ENCODE peak calls at places on chromosomes 13 and 19, in seven cellular contexts. One of them, this sample, is unnamed.

GRCh38 chr19:16405091-16405490 is 66.7 kb downstream of the EPS15L1 start:
- DNase-seq in EL: no peak
- DNase-seq in Daoy: no peak
- DNase-seq in HuH-7.5: no peak
- DNase-seq in activated effector memory CD4-positive, alpha-beta T cell treated with anti-CD3 and anti-CD28 coated beads, Interleukin-2, amount 50 U/mL, for 16 hours: no peak
- DNase-seq in CMK: no peak
- DNase-seq in central memory CD4-positive, alpha-beta T cell: no peak
- DNase-seq in this sample: no peak

GRCh38 chr19:29587518-29587986 is 18.5 kb upstream of the POP4 start:
- DNase-seq in Daoy: peak; percentile 96
- DNase-seq in CMK: no peak
- DNase-seq in central memory CD4-positive, alpha-beta T cell: peak; percentile 57
- DNase-seq in activated effector memory CD4-positive, alpha-beta T cell treated with anti-CD3 and anti-CD28 coated beads, Interleukin-2, amount 50 U/mL, for 16 hours: peak; percentile 83
- DNase-seq in EL: peak; percentile 77
- DNase-seq in HuH-7.5: no peak
- DNase-seq in this sample: peak; percentile 34

GRCh38 chr13:70841240-70842061 is 733.2 kb upstream of the KLHL1 start:
- DNase-seq in EL: no peak
- DNase-seq in HuH-7.5: no peak
- DNase-seq in activated effector memory CD4-positive, alpha-beta T cell treated with anti-CD3 and anti-CD28 coated beads, Interleukin-2, amount 50 U/mL, for 16 hours: no peak
- DNase-seq in Daoy: no peak
- DNase-seq in CMK: no peak
- DNase-seq in central memory CD4-positive, alpha-beta T cell: no peak
- DNase-seq in this sample: no peak

GRCh38 chr13:20782116-20782708 is 8.5 kb upstream of the EEF1AKMT1 start:
- DNase-seq in EL: no peak
- DNase-seq in CMK: no peak
- DNase-seq in central memory CD4-positive, alpha-beta T cell: no peak
- DNase-seq in HuH-7.5: no peak
- DNase-seq in activated effector memory CD4-positive, alpha-beta T cell treated with anti-CD3 and anti-CD28 coated beads, Interleukin-2, amount 50 U/mL, for 16 hours: no peak
- DNase-seq in Daoy: no peak
- DNase-seq in this sample: no peak

GRCh38 chr19:1081301-1082164 is 13.6 kb downstream of the POLR2E start:
- DNase-seq in central memory CD4-positive, alpha-beta T cell: no peak
- DNase-seq in Daoy: no peak
- DNase-seq in CMK: no peak
- DNase-seq in EL: no peak
- DNase-seq in activated effector memory CD4-positive, alpha-beta T cell treated with anti-CD3 and anti-CD28 coated beads, Interleukin-2, amount 50 U/mL, for 16 hours: no peak
- DNase-seq in HuH-7.5: no peak
- DNase-seq in this sample: no peak

GRCh38 chr13:100648354-100648753 is 26.2 kb downstream of the TMTC4 start:
- DNase-seq in HuH-7.5: no peak
- DNase-seq in CMK: no peak
- DNase-seq in central memory CD4-positive, alpha-beta T cell: no peak
- DNase-seq in Daoy: no peak
- DNase-seq in activated effector memory CD4-positive, alpha-beta T cell treated with anti-CD3 and anti-CD28 coated beads, Interleukin-2, amount 50 U/mL, for 16 hours: no peak
- DNase-seq in EL: no peak
- DNase-seq in this sample: no peak

GRCh38 chr19:11982526-11982925 is 17.7 kb downstream of the ZNF763 start:
- DNase-seq in EL: peak; percentile 53
- DNase-seq in HuH-7.5: no peak
- DNase-seq in CMK: no peak
- DNase-seq in Daoy: peak; percentile 24
- DNase-seq in central memory CD4-positive, alpha-beta T cell: no peak
- DNase-seq in activated effector memory CD4-positive, alpha-beta T cell treated with anti-CD3 and anti-CD28 coated beads, Interleukin-2, amount 50 U/mL, for 16 hours: no peak
- DNase-seq in this sample: peak; percentile 4

GRCh38 chr19:389246-389934 is 19.6 kb downstream of the C2CD4C start:
- DNase-seq in Daoy: no peak
- DNase-seq in central memory CD4-positive, alpha-beta T cell: no peak
- DNase-seq in EL: no peak
- DNase-seq in HuH-7.5: no peak
- DNase-seq in CMK: no peak
- DNase-seq in activated effector memory CD4-positive, alpha-beta T cell treated with anti-CD3 and anti-CD28 coated beads, Interleukin-2, amount 50 U/mL, for 16 hours: peak; percentile 46
- DNase-seq in this sample: no peak

GRCh38 chr19:7874080-7874856 is at the start of gene PRR36:
- DNase-seq in CMK: no peak
- DNase-seq in HuH-7.5: no peak
- DNase-seq in central memory CD4-positive, alpha-beta T cell: no peak
- DNase-seq in activated effector memory CD4-positive, alpha-beta T cell treated with anti-CD3 and anti-CD28 coated beads, Interleukin-2, amount 50 U/mL, for 16 hours: no peak
- DNase-seq in EL: peak; percentile 18
- DNase-seq in Daoy: peak; percentile 74
- DNase-seq in this sample: no peak

GRCh38 chr19:6530385-6531162 is at the start of gene TNFSF9:
- DNase-seq in activated effector memory CD4-positive, alpha-beta T cell treated with anti-CD3 and anti-CD28 coated beads, Interleukin-2, amount 50 U/mL, for 16 hours: peak; percentile 94
- DNase-seq in EL: peak; percentile 89
- DNase-seq in CMK: no peak
- DNase-seq in HuH-7.5: peak; percentile 97
- DNase-seq in central memory CD4-positive, alpha-beta T cell: peak; percentile 63
- DNase-seq in Daoy: peak; percentile 95
- DNase-seq in this sample: peak; percentile 85

GRCh38 chr13:19959141-19959830 is 759 bp downstream of the ZMYM2 start:
- DNase-seq in Daoy: peak; percentile 51
- DNase-seq in EL: peak; percentile 52
- DNase-seq in activated effector memory CD4-positive, alpha-beta T cell treated with anti-CD3 and anti-CD28 coated beads, Interleukin-2, amount 50 U/mL, for 16 hours: peak; percentile 90
- DNase-seq in central memory CD4-positive, alpha-beta T cell: peak; percentile 69
- DNase-seq in HuH-7.5: peak; percentile 25
- DNase-seq in CMK: no peak
- DNase-seq in this sample: peak; percentile 38

GRCh38 chr19:39817888-39818561 is 15.9 kb downstream of the DYRK1B start:
- DNase-seq in central memory CD4-positive, alpha-beta T cell: no peak
- DNase-seq in Daoy: no peak
- DNase-seq in activated effector memory CD4-positive, alpha-beta T cell treated with anti-CD3 and anti-CD28 coated beads, Interleukin-2, amount 50 U/mL, for 16 hours: peak; percentile 37
- DNase-seq in CMK: no peak
- DNase-seq in EL: no peak
- DNase-seq in HuH-7.5: no peak
- DNase-seq in this sample: no peak

GRCh38 chr13:45367995-45368394 is 27.0 kb upstream of the TPT1 start:
- DNase-seq in central memory CD4-positive, alpha-beta T cell: no peak
- DNase-seq in activated effector memory CD4-positive, alpha-beta T cell treated with anti-CD3 and anti-CD28 coated beads, Interleukin-2, amount 50 U/mL, for 16 hours: no peak
- DNase-seq in Daoy: peak; percentile 12
- DNase-seq in HuH-7.5: no peak
- DNase-seq in CMK: no peak
- DNase-seq in EL: no peak
- DNase-seq in this sample: no peak

GRCh38 chr19:41912899-41913475 is 15.3 kb downstream of the ERFL start:
- DNase-seq in Daoy: no peak
- DNase-seq in central memory CD4-positive, alpha-beta T cell: no peak
- DNase-seq in CMK: no peak
- DNase-seq in HuH-7.5: no peak
- DNase-seq in activated effector memory CD4-positive, alpha-beta T cell treated with anti-CD3 and anti-CD28 coated beads, Interleukin-2, amount 50 U/mL, for 16 hours: no peak
- DNase-seq in EL: no peak
- DNase-seq in this sample: no peak

GRCh38 chr13:47337781-47338507 is 441.1 kb upstream of the HTR2A start:
- DNase-seq in activated effector memory CD4-positive, alpha-beta T cell treated with anti-CD3 and anti-CD28 coated beads, Interleukin-2, amount 50 U/mL, for 16 hours: no peak
- DNase-seq in Daoy: peak; percentile 29
- DNase-seq in HuH-7.5: no peak
- DNase-seq in EL: peak; percentile 62
- DNase-seq in CMK: no peak
- DNase-seq in central memory CD4-positive, alpha-beta T cell: no peak
- DNase-seq in this sample: peak; percentile 96

GRCh38 chr19:2957160-2957559 is 12.4 kb upstream of the ZNF77 start:
- DNase-seq in central memory CD4-positive, alpha-beta T cell: no peak
- DNase-seq in activated effector memory CD4-positive, alpha-beta T cell treated with anti-CD3 and anti-CD28 coated beads, Interleukin-2, amount 50 U/mL, for 16 hours: no peak
- DNase-seq in CMK: no peak
- DNase-seq in HuH-7.5: no peak
- DNase-seq in Daoy: no peak
- DNase-seq in EL: no peak
- DNase-seq in this sample: no peak

GRCh38 chr13:45456196-45456972 is 8.4 kb upstream of the COG3 start:
- DNase-seq in central memory CD4-positive, alpha-beta T cell: no peak
- DNase-seq in Daoy: peak; percentile 7
- DNase-seq in HuH-7.5: no peak
- DNase-seq in activated effector memory CD4-positive, alpha-beta T cell treated with anti-CD3 and anti-CD28 coated beads, Interleukin-2, amount 50 U/mL, for 16 hours: no peak
- DNase-seq in CMK: no peak
- DNase-seq in EL: peak; percentile 55
- DNase-seq in this sample: peak; percentile 22

GRCh38 chr13:45490068-45490467 is 25.3 kb downstream of the COG3 start:
- DNase-seq in activated effector memory CD4-positive, alpha-beta T cell treated with anti-CD3 and anti-CD28 coated beads, Interleukin-2, amount 50 U/mL, for 16 hours: no peak
- DNase-seq in EL: no peak
- DNase-seq in central memory CD4-positive, alpha-beta T cell: peak; percentile 30
- DNase-seq in CMK: no peak
- DNase-seq in Daoy: no peak
- DNase-seq in HuH-7.5: no peak
- DNase-seq in this sample: no peak

GRCh38 chr19:11096210-11096841 is 7.1 kb downstream of the LDLR start:
- DNase-seq in HuH-7.5: no peak
- DNase-seq in activated effector memory CD4-positive, alpha-beta T cell treated with anti-CD3 and anti-CD28 coated beads, Interleukin-2, amount 50 U/mL, for 16 hours: peak; percentile 78
- DNase-seq in Daoy: peak; percentile 90
- DNase-seq in central memory CD4-positive, alpha-beta T cell: peak; percentile 28
- DNase-seq in CMK: no peak
- DNase-seq in EL: peak; percentile 52
- DNase-seq in this sample: peak; percentile 57

GRCh38 chr19:42474743-42475142 is 32.0 kb upstream of the CXCL17 start:
- DNase-seq in CMK: no peak
- DNase-seq in EL: no peak
- DNase-seq in activated effector memory CD4-positive, alpha-beta T cell treated with anti-CD3 and anti-CD28 coated beads, Interleukin-2, amount 50 U/mL, for 16 hours: no peak
- DNase-seq in Daoy: no peak
- DNase-seq in central memory CD4-positive, alpha-beta T cell: no peak
- DNase-seq in HuH-7.5: no peak
- DNase-seq in this sample: no peak

GRCh38 chr13:72221276-72221962 is 354.4 kb upstream of the DACH1 start:
- DNase-seq in activated effector memory CD4-positive, alpha-beta T cell treated with anti-CD3 and anti-CD28 coated beads, Interleukin-2, amount 50 U/mL, for 16 hours: no peak
- DNase-seq in HuH-7.5: peak; percentile 5
- DNase-seq in EL: peak; percentile 47
- DNase-seq in Daoy: no peak
- DNase-seq in CMK: no peak
- DNase-seq in central memory CD4-positive, alpha-beta T cell: no peak
- DNase-seq in this sample: no peak

GRCh38 chr19:1107655-1108261 is 4.0 kb downstream of the GPX4 start:
- DNase-seq in CMK: no peak
- DNase-seq in HuH-7.5: no peak
- DNase-seq in central memory CD4-positive, alpha-beta T cell: no peak
- DNase-seq in activated effector memory CD4-positive, alpha-beta T cell treated with anti-CD3 and anti-CD28 coated beads, Interleukin-2, amount 50 U/mL, for 16 hours: no peak
- DNase-seq in EL: no peak
- DNase-seq in Daoy: no peak
- DNase-seq in this sample: no peak

GRCh38 chr19:51702754-51703654 is 9.9 kb downstream of the SPACA6 start:
- DNase-seq in central memory CD4-positive, alpha-beta T cell: no peak
- DNase-seq in CMK: no peak
- DNase-seq in EL: no peak
- DNase-seq in Daoy: no peak
- DNase-seq in activated effector memory CD4-positive, alpha-beta T cell treated with anti-CD3 and anti-CD28 coated beads, Interleukin-2, amount 50 U/mL, for 16 hours: no peak
- DNase-seq in HuH-7.5: no peak
- DNase-seq in this sample: no peak

GRCh38 chr19:38335949-38336637 is 463 bp downstream of the CATSPERG start:
- DNase-seq in central memory CD4-positive, alpha-beta T cell: peak; percentile 92
- DNase-seq in Daoy: peak; percentile 98
- DNase-seq in activated effector memory CD4-positive, alpha-beta T cell treated with anti-CD3 and anti-CD28 coated beads, Interleukin-2, amount 50 U/mL, for 16 hours: peak; percentile 98
- DNase-seq in CMK: peak; percentile 92
- DNase-seq in HuH-7.5: peak; percentile 93
- DNase-seq in EL: peak; percentile 98
- DNase-seq in this sample: peak; percentile 93

GRCh38 chr19:58317481-58318072 is 9.2 kb upstream of the ZSCAN22 start:
- DNase-seq in HuH-7.5: no peak
- DNase-seq in central memory CD4-positive, alpha-beta T cell: no peak
- DNase-seq in CMK: no peak
- DNase-seq in Daoy: peak; percentile 50
- DNase-seq in activated effector memory CD4-positive, alpha-beta T cell treated with anti-CD3 and anti-CD28 coated beads, Interleukin-2, amount 50 U/mL, for 16 hours: no peak
- DNase-seq in EL: peak; percentile 21
- DNase-seq in this sample: peak; percentile 11

GRCh38 chr13:97254809-97255208 is 32.7 kb downstream of the MBNL2 start:
- DNase-seq in Daoy: peak; percentile 85
- DNase-seq in HuH-7.5: no peak
- DNase-seq in activated effector memory CD4-positive, alpha-beta T cell treated with anti-CD3 and anti-CD28 coated beads, Interleukin-2, amount 50 U/mL, for 16 hours: no peak
- DNase-seq in EL: peak; percentile 77
- DNase-seq in central memory CD4-positive, alpha-beta T cell: no peak
- DNase-seq in CMK: no peak
- DNase-seq in this sample: no peak

GRCh38 chr19:18053571-18054219 is 33.0 kb downstream of the IL12RB1 start:
- DNase-seq in central memory CD4-positive, alpha-beta T cell: no peak
- DNase-seq in EL: peak; percentile 54
- DNase-seq in CMK: no peak
- DNase-seq in Daoy: peak; percentile 26
- DNase-seq in activated effector memory CD4-positive, alpha-beta T cell treated with anti-CD3 and anti-CD28 coated beads, Interleukin-2, amount 50 U/mL, for 16 hours: no peak
- DNase-seq in HuH-7.5: no peak
- DNase-seq in this sample: no peak

GRCh38 chr13:21676611-21677021 is 5.7 kb downstream of the FGF9 start:
- DNase-seq in CMK: no peak
- DNase-seq in central memory CD4-positive, alpha-beta T cell: no peak
- DNase-seq in EL: no peak
- DNase-seq in activated effector memory CD4-positive, alpha-beta T cell treated with anti-CD3 and anti-CD28 coated beads, Interleukin-2, amount 50 U/mL, for 16 hours: no peak
- DNase-seq in HuH-7.5: peak; percentile 21
- DNase-seq in Daoy: peak; percentile 54
- DNase-seq in this sample: no peak

GRCh38 chr19:2164020-2164988 is 571 bp downstream of the DOT1L start:
- DNase-seq in CMK: no peak
- DNase-seq in central memory CD4-positive, alpha-beta T cell: peak; percentile 31
- DNase-seq in activated effector memory CD4-positive, alpha-beta T cell treated with anti-CD3 and anti-CD28 coated beads, Interleukin-2, amount 50 U/mL, for 16 hours: peak; percentile 78
- DNase-seq in EL: peak; percentile 25
- DNase-seq in Daoy: peak; percentile 48
- DNase-seq in HuH-7.5: peak; percentile 73
- DNase-seq in this sample: no peak

GRCh38 chr13:67230774-67231480 is 791 bp upstream of the PCDH9 start:
- DNase-seq in CMK: peak; percentile 18
- DNase-seq in EL: peak; percentile 65
- DNase-seq in HuH-7.5: peak; percentile 39
- DNase-seq in central memory CD4-positive, alpha-beta T cell: peak; percentile 12
- DNase-seq in activated effector memory CD4-positive, alpha-beta T cell treated with anti-CD3 and anti-CD28 coated beads, Interleukin-2, amount 50 U/mL, for 16 hours: peak; percentile 67
- DNase-seq in Daoy: peak; percentile 42
- DNase-seq in this sample: peak; percentile 48

GRCh38 chr19:2016041-2016807 is 710 bp upstream of the BTBD2 start:
- DNase-seq in CMK: peak; percentile 74
- DNase-seq in central memory CD4-positive, alpha-beta T cell: peak; percentile 41
- DNase-seq in Daoy: peak; percentile 76
- DNase-seq in HuH-7.5: peak; percentile 82
- DNase-seq in EL: peak; percentile 83
- DNase-seq in activated effector memory CD4-positive, alpha-beta T cell treated with anti-CD3 and anti-CD28 coated beads, Interleukin-2, amount 50 U/mL, for 16 hours: peak; percentile 77
- DNase-seq in this sample: peak; percentile 40

GRCh38 chr19:9159891-9160290 is 18.9 kb upstream of the OR7D2 start:
- DNase-seq in HuH-7.5: no peak
- DNase-seq in CMK: no peak
- DNase-seq in Daoy: no peak
- DNase-seq in central memory CD4-positive, alpha-beta T cell: no peak
- DNase-seq in activated effector memory CD4-positive, alpha-beta T cell treated with anti-CD3 and anti-CD28 coated beads, Interleukin-2, amount 50 U/mL, for 16 hours: no peak
- DNase-seq in EL: no peak
- DNase-seq in this sample: no peak

GRCh38 chr13:33322474-33322827 is 36.9 kb upstream of the STARD13 start:
- DNase-seq in Daoy: no peak
- DNase-seq in CMK: no peak
- DNase-seq in activated effector memory CD4-positive, alpha-beta T cell treated with anti-CD3 and anti-CD28 coated beads, Interleukin-2, amount 50 U/mL, for 16 hours: no peak
- DNase-seq in EL: peak; percentile 85
- DNase-seq in central memory CD4-positive, alpha-beta T cell: no peak
- DNase-seq in HuH-7.5: no peak
- DNase-seq in this sample: peak; percentile 67

GRCh38 chr13:94646904-94647303 is 45.2 kb downstream of the GPR180 start:
- DNase-seq in activated effector memory CD4-positive, alpha-beta T cell treated with anti-CD3 and anti-CD28 coated beads, Interleukin-2, amount 50 U/mL, for 16 hours: no peak
- DNase-seq in CMK: no peak
- DNase-seq in Daoy: no peak
- DNase-seq in HuH-7.5: no peak
- DNase-seq in central memory CD4-positive, alpha-beta T cell: no peak
- DNase-seq in EL: no peak
- DNase-seq in this sample: no peak

GRCh38 chr19:43439183-43440063 is 24.7 kb downstream of the TEX101 start:
- DNase-seq in central memory CD4-positive, alpha-beta T cell: peak; percentile 86
- DNase-seq in Daoy: peak; percentile 65
- DNase-seq in CMK: no peak
- DNase-seq in activated effector memory CD4-positive, alpha-beta T cell treated with anti-CD3 and anti-CD28 coated beads, Interleukin-2, amount 50 U/mL, for 16 hours: peak; percentile 67
- DNase-seq in EL: peak; percentile 56
- DNase-seq in HuH-7.5: no peak
- DNase-seq in this sample: no peak

GRCh38 chr13:79492313-79492798 is 11.4 kb downstream of the NDFIP2 start:
- DNase-seq in CMK: no peak
- DNase-seq in central memory CD4-positive, alpha-beta T cell: no peak
- DNase-seq in EL: peak; percentile 40
- DNase-seq in Daoy: no peak
- DNase-seq in activated effector memory CD4-positive, alpha-beta T cell treated with anti-CD3 and anti-CD28 coated beads, Interleukin-2, amount 50 U/mL, for 16 hours: no peak
- DNase-seq in HuH-7.5: no peak
- DNase-seq in this sample: peak; percentile 46

GRCh38 chr13:19153782-19154450 is 27.7 kb downstream of the TUBA3C start:
- DNase-seq in Daoy: no peak
- DNase-seq in activated effector memory CD4-positive, alpha-beta T cell treated with anti-CD3 and anti-CD28 coated beads, Interleukin-2, amount 50 U/mL, for 16 hours: no peak
- DNase-seq in central memory CD4-positive, alpha-beta T cell: no peak
- DNase-seq in EL: no peak
- DNase-seq in CMK: peak; percentile 1
- DNase-seq in HuH-7.5: no peak
- DNase-seq in this sample: no peak

This sample was measured in brain microvascular endothelial cell.